ENCODE peak calls at places on chromosomes 12 and 14, in seven cellular contexts. X is heart left ventricle, O is HCT116, D is sigmoid colon, H is H1, M is NB4, L is esophagus muscularis mucosa. W is an unnamed sample.

GRCh38 chr12:32309811-32310755 is 89.3 kb upstream of the FGD4 start:
- DNase-seq in L (no peak), M (no peak), D (no peak), O (no peak), X (no peak), H (no peak), W (peak)

GRCh38 chr14:60510254-60510975 is 1.5 kb downstream of the SIX6 start:
- DNase-seq in X (no peak), L (no peak), H (no peak), M (no peak), D (no peak), O (no peak), W (no peak)

GRCh38 chr14:71890541-71890940 is 41.7 kb upstream of the RGS6 start:
- DNase-seq in H (no peak), M (no peak), O (no peak), X (no peak), L (no peak), D (no peak), W (no peak)

GRCh38 chr12:2673966-2674810 is 120.6 kb upstream of the FKBP4 start:
- DNase-seq in X (no peak), D (peak), L (no peak), O (peak), H (no peak), M (no peak), W (no peak)

GRCh38 chr14:56487090-56487667 is 92.4 kb upstream of the TMEM260 start:
- DNase-seq in M (no peak), L (no peak), X (no peak), O (peak), H (no peak), D (no peak), W (no peak)

GRCh38 chr12:29519585-29520182 is 22.2 kb upstream of the OVCH1 start:
- DNase-seq in L (no peak), D (no peak), X (peak), H (no peak), O (peak), M (peak), W (peak)

GRCh38 chr12:66929121-66929520 is 250.2 kb upstream of the GRIP1 start:
- DNase-seq in X (no peak), O (no peak), D (no peak), H (no peak), M (no peak), L (peak), W (no peak)

GRCh38 chr12:99110866-99111265 is 465.8 kb downstream of the APAF1 start:
- DNase-seq in D (no peak), M (no peak), H (no peak), L (no peak), X (no peak), O (no peak), W (no peak)

GRCh38 chr12:75592086-75592485 is 80.7 kb upstream of the KRR1 start:
- DNase-seq in H (no peak), X (no peak), M (no peak), D (no peak), L (no peak), O (no peak), W (no peak)

GRCh38 chr12:102851246-102851645 is 65.8 kb downstream of the PAH start:
- DNase-seq in D (no peak), O (no peak), L (peak), X (no peak), M (no peak), H (no peak), W (no peak)

GRCh38 chr14:79820866-79821535 is 390.3 kb downstream of the DIO2 start:
- DNase-seq in L (no peak), X (no peak), M (no peak), H (no peak), O (no peak), D (no peak), W (no peak)

GRCh38 chr12:124694846-124695497 is 127.6 kb upstream of the NCOR2 start:
- DNase-seq in L (no peak), O (no peak), D (no peak), X (peak), H (no peak), M (peak), W (no peak)

GRCh38 chr12:60977966-60978365 is 1282.2 kb upstream of the USP15 start:
- DNase-seq in L (no peak), X (no peak), M (no peak), D (no peak), H (peak), O (no peak), W (peak)

GRCh38 chr14:76564471-76565119 is 188.7 kb downstream of the ESRRB start:
- DNase-seq in L (no peak), M (peak), X (no peak), H (no peak), O (peak), D (no peak), W (peak)

GRCh38 chr12:29725587-29726320 is 58.0 kb downstream of the TMTC1 start:
- DNase-seq in H (no peak), D (peak), L (no peak), O (no peak), M (no peak), X (peak), W (no peak)

GRCh38 chr14:88189040-88189839 is 133.8 kb downstream of the KCNK10 start:
- DNase-seq in M (peak), H (no peak), X (peak), L (peak), D (peak), O (peak), W (peak)

GRCh38 chr14:35669782-35670181 is 135.8 kb downstream of the INSM2 start:
- DNase-seq in L (no peak), X (no peak), H (no peak), M (no peak), D (no peak), O (peak), W (no peak)

GRCh38 chr12:12537421-12537820 is 25.2 kb downstream of the DUSP16 start:
- DNase-seq in H (no peak), L (no peak), X (no peak), D (no peak), M (no peak), O (no peak), W (no peak)

GRCh38 chr12:77053259-77053658 is 12.1 kb downstream of the E2F7 start:
- DNase-seq in O (no peak), D (no peak), L (no peak), X (no peak), M (no peak), H (no peak), W (no peak)

GRCh38 chr14:64891839-64892375 is 12.2 kb upstream of the SPTB start:
- DNase-seq in D (no peak), H (no peak), O (peak), X (peak), L (no peak), M (peak), W (peak)

GRCh38 chr14:45185110-45185814 is 49.5 kb downstream of the FANCM start:
- DNase-seq in X (no peak), L (no peak), D (no peak), O (no peak), M (no peak), H (no peak), W (no peak)

GRCh38 chr12:63498239-63498638 is 170.1 kb downstream of the DPY19L2 start:
- DNase-seq in X (no peak), H (no peak), D (no peak), O (no peak), L (no peak), M (no peak), W (no peak)

GRCh38 chr14:67934087-67934486 is 114.5 kb downstream of the RAD51B start:
- DNase-seq in O (peak), H (peak), D (no peak), L (no peak), M (peak), X (peak), W (peak)

GRCh38 chr12:90036641-90037040 is 328.0 kb upstream of the ATP2B1 start:
- DNase-seq in H (no peak), M (peak), X (no peak), L (no peak), O (no peak), D (no peak), W (no peak)

GRCh38 chr12:89494411-89495231 is 30.0 kb downstream of the GALNT4 start:
- DNase-seq in H (no peak), X (no peak), D (no peak), L (peak), O (no peak), M (no peak), W (peak)

GRCh38 chr12:126202138-126202537 is 1136.9 kb downstream of the AACS start:
- DNase-seq in H (no peak), X (no peak), O (no peak), M (peak), D (no peak), L (no peak), W (no peak)

GRCh38 chr14:106459971-106460730 is 933.8 kb downstream of the TMEM121 start:
- DNase-seq in O (no peak), L (no peak), D (no peak), M (peak), H (no peak), X (no peak), W (no peak)

DNA sequence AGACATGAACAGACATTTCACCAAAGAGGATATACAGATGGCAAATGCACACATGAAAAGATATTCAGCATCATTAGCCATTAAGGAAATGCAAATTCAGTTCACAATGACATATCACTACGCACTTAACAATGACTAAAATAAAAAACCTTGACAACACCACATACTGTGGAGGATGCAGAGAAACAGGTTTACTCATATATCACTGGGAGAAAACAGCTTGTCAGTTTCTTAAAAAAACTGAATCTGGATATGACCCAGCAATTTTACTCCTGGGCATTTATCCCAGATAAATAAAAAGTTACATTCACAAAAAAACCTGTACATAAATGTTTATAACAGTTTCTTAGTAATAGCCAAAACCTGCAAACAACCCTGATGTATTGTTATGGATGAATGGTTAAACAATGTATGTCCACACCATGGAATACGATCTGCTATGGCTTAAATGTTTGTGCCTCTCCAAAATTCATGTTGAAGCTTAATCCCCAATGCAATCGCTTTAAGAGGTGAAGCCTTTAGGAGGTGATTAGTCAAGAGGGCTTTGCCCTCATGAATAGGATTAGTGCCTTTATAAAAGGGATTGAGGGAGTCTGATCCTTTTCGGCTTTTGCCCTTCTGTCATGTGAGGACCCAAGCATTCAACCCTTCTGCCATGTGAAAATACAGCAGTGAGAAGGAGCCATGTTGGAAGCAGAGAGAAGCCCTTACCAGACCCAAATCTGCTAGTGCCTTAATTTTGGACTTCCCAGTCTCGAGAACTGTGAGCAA is 36.0 kb upstream of the PPP4R3A start:
- DNase-seq in H (no peak), D (no peak), M (no peak), L (no peak), X (no peak), O (no peak), W (no peak)
- TF ChIP-seq POLR2A in H (no peak), D (no peak), M (no peak), L (no peak), X (no peak), O (no peak), W (no peak)

GRCh38 chr12:121579190-121579791 is 1.5 kb downstream of the KDM2B start:
- DNase-seq in H (no peak), M (peak), O (no peak), L (no peak), D (peak), X (peak), W (peak)

GRCh38 chr12:121580959-121581680 is at the start of gene KDM2B:
- DNase-seq in O (no peak), H (no peak), X (peak), M (peak), L (no peak), D (peak), W (peak)

GRCh38 chr12:121582583-121583333 is 1.9 kb upstream of the KDM2B start:
- DNase-seq in H (peak), D (no peak), X (no peak), O (no peak), L (no peak), M (peak), W (peak)

GRCh38 chr12:121579981-121580868 is 598 bp downstream of the KDM2B start:
- DNase-seq in X (peak), M (peak), L (peak), O (no peak), H (peak), D (peak), W (peak)

GRCh38 chr12:121581681-121582439 is 1.0 kb upstream of the KDM2B start:
- DNase-seq in X (no peak), M (peak), L (no peak), O (no peak), D (no peak), H (no peak), W (peak)
- TF ChIP-seq POLR2A in X (no peak), M (no peak), L (no peak), O (no peak), D (no peak), H (peak), W (peak)

GRCh38 chr14:22871200-22871961 is at the start of gene LRP10:
- DNase-seq in L (peak), X (peak), M (peak), O (peak), D (peak), H (no peak), W (peak)
- TF ChIP-seq POLR2A in L (peak), X (peak), M (peak), O (peak), D (peak), H (no peak), W (peak)

GRCh38 chr14:103057372-103058208 is at the start of gene CDC42BPB:
- DNase-seq in O (peak), D (peak), X (peak), L (peak), H (peak), M (peak), W (peak)
- TF ChIP-seq POLR2A in O (no peak), D (no peak), X (peak), L (no peak), H (no peak), M (no peak), W (no peak)

GRCh38 chr14:100693877-100694578 is 32.7 kb upstream of the DLK1 start:
- DNase-seq in M (no peak), O (no peak), L (no peak), H (no peak), D (no peak), X (no peak), W (no peak)

GRCh38 chr14:100691395-100692025 is 35.2 kb upstream of the DLK1 start:
- DNase-seq in M (no peak), L (no peak), D (no peak), O (no peak), X (no peak), H (no peak), W (no peak)

GRCh38 chr14:100694579-100695422 is 31.9 kb upstream of the DLK1 start:
- DNase-seq in X (no peak), H (no peak), D (no peak), L (no peak), M (no peak), O (no peak), W (no peak)

GRCh38 chr14:100692256-100692655 is 34.4 kb upstream of the DLK1 start:
- DNase-seq in O (no peak), D (no peak), M (no peak), X (no peak), H (no peak), L (no peak), W (no peak)

GRCh38 chr14:100692859-100693558 is 33.7 kb upstream of the DLK1 start:
- DNase-seq in H (peak), X (no peak), L (no peak), D (no peak), M (peak), O (peak), W (no peak)
- TF ChIP-seq POLR2A in H (no peak), X (no peak), L (no peak), D (no peak), M (no peak), O (peak), W (no peak)

DNA sequence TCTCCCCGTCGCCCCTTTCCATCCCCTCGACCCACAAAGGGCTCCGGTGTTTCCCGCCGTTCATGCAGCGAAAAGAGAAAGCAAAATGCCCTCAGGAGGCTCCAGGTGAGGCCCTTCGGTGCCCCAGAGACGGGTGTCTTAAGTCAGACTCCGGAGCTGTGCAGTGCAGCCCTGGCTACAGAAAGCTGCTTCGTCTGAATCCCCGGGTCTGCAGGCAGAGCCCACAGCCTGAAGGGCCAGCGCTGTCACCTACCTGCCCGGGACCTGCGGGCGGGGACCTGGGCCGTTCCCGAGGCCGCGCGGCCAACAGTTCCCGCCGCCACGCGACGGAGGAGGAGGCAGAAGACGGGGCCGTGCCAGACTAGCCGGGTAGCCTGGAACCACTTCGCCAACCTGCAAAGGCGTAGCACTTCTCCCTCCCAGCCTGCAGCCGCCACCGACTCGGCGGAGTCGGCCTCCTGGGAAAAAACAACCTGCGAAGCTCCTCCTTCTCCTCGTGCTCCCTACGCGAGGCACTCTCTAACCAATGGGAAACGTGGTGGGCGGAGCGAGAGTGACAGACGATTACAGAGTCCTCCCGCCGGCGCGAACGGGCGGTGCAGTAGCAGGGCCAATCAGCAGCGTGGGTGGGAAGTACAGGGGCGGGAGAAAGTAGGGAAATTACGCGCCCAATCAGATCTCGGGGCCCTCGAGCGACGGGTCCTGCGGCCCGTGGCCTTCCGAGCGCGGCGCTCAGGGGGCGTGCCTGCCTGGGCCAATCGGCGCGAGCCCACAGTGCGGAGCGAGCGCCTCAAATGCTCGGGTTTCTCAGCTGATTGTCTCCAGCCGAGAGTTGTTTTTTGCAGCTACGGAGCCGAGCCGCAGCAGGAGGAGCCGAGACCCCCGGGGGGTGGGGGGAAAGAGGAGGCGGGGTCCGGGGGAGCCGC is at the start of the genes GPR137C and TXNDC16:
- DNase-seq in O (peak), M (peak), X (peak), L (peak), H (peak), D (peak), W (peak)
- TF ChIP-seq POLR2A in O (no peak), M (peak), X (peak), L (peak), H (peak), D (peak), W (peak)

GRCh38 chr12:121764808-121765207 is 28.7 kb downstream of the RHOF start:
- DNase-seq in L (no peak), M (no peak), H (no peak), D (no peak), O (no peak), X (no peak), W (no peak)

GRCh38 chr12:121767525-121768016 is 25.9 kb downstream of the RHOF start:
- DNase-seq in D (peak), M (no peak), X (peak), L (no peak), H (no peak), O (no peak), W (no peak)

GRCh38 chr12:121766290-121767039 is 27.0 kb downstream of the RHOF start:
- DNase-seq in O (no peak), D (no peak), M (peak), H (no peak), X (no peak), L (no peak), W (no peak)

GRCh38 chr12:121765573-121765972 is 27.9 kb downstream of the RHOF start:
- DNase-seq in M (peak), L (no peak), D (no peak), H (no peak), X (no peak), O (peak), W (peak)

DNA sequence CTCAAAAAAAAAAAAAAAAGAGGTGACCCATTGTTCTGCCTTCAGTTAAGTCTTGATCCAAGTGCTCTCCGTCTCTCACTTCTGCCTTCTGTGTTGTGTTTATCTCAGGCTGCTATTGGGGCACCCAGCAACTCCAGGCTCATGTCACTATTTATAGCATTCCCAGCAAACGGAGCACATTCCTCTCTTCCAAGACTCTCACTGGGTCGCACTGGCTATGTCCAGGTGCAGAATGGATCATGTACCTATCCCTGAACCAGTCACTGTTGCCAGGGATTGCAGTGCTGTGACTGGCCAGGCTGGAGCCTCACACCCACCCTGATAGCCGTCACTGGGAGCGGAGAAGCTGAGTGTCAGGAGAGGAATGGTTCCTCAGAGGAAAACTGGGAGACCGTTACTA is 31.2 kb downstream of the RHOF start:
- DNase-seq in D (no peak), M (no peak), H (no peak), X (no peak), L (no peak), O (no peak), W (no peak)
- TF ChIP-seq POLR2A in D (no peak), M (no peak), H (no peak), X (no peak), L (no peak), O (no peak), W (no peak)